ENCODE peak calls at places on chromosomes 1 and 21, in ten cellular contexts. M is left cardiac atrium; Y is endothelial cell; B is AG09309; I is SW480; V is naive thymus-derived CD8-positive, alpha-beta T cell; G is NCI-H345; P is foreskin fibroblast; X is WTC11; D is fibroblast of the conjunctiva. E is an unnamed sample.
A peak's percentile ranks its signal among the peaks of the same experiment; 100 is the strongest.

GRCh38 chr1:167262820-167263219 is 42.1 kb downstream of the POU2F1 start:
- DNase-seq in V (no peak), D (no peak), B (no peak), P (no peak), M (no peak), Y (no peak), G (no peak), X (no peak), I (no peak), E (peak; percentile 71)

GRCh38 chr21:21973806-21974205 is 975.6 kb downstream of the NCAM2 start:
- DNase-seq in B (no peak), D (no peak), M (no peak), X (peak; percentile 35), V (no peak), G (no peak), Y (no peak), I (no peak), P (no peak), E (no peak)

GRCh38 chr1:44654621-44655187 is 19.6 kb downstream of the TMEM53 start:
- DNase-seq in Y (no peak), B (no peak), I (no peak), V (no peak), P (no peak), D (no peak), M (no peak), X (no peak), G (no peak), E (no peak)

GRCh38 chr1:209895709-209896108 is 42.3 kb upstream of the SYT14 start:
- DNase-seq in M (no peak), I (no peak), V (no peak), D (no peak), B (peak; percentile 38), Y (no peak), X (no peak), G (no peak), P (peak; percentile 56), E (no peak)

GRCh38 chr1:112877741-112878140 is 78.3 kb downstream of the SLC16A1 start:
- DNase-seq in G (no peak), I (no peak), P (no peak), D (no peak), Y (no peak), V (no peak), B (no peak), X (no peak), M (no peak), E (no peak)

GRCh38 chr1:210464519-210465039 is 135.9 kb downstream of the HHAT start:
- DNase-seq in B (no peak), P (no peak), M (no peak), D (no peak), G (no peak), V (no peak), I (peak; percentile 65), Y (no peak), X (no peak), E (no peak)

GRCh38 chr1:58765016-58765415 is 18.8 kb downstream of the JUN start:
- DNase-seq in V (no peak), Y (no peak), I (no peak), X (no peak), G (no peak), B (no peak), P (peak; percentile 53), M (no peak), D (no peak), E (no peak)

GRCh38 chr1:245398180-245398579 is 243.4 kb downstream of the KIF26B start:
- DNase-seq in G (no peak), X (no peak), P (no peak), D (no peak), V (no peak), M (no peak), B (no peak), I (no peak), Y (no peak), E (no peak)